ENCODE peak calls at places on chromosomes 5 and 9, in nine cellular contexts. One of them, this sample, is unnamed.

GRCh38 chr9:131397100-131397790 is 3.4 kb downstream of the PRRC2B start:
- DNase-seq in DMS153: no peak
- DNase-seq in HEK293T: no peak
- DNase-seq in ureter: no peak
- DNase-seq in cardiac septum: no peak
- DNase-seq in GM04504: no peak
- DNase-seq in HuH-7.5: no peak
- DNase-seq in EH: peak
- DNase-seq in NCI-H345: no peak
- DNase-seq in this sample: no peak

GRCh38 chr9:38357350-38358114 is 35.0 kb upstream of the ALDH1B1 start:
- DNase-seq in GM04504: no peak
- DNase-seq in cardiac septum: peak
- DNase-seq in HuH-7.5: no peak
- DNase-seq in HEK293T: no peak
- DNase-seq in ureter: no peak
- DNase-seq in EH: no peak
- DNase-seq in NCI-H345: no peak
- DNase-seq in DMS153: no peak
- DNase-seq in this sample: no peak

GRCh38 chr5:143922718-143923117 is 110.8 kb downstream of the HMHB1 start:
- DNase-seq in NCI-H345: no peak
- DNase-seq in GM04504: peak
- DNase-seq in HEK293T: no peak
- DNase-seq in ureter: no peak
- DNase-seq in cardiac septum: no peak
- DNase-seq in HuH-7.5: no peak
- DNase-seq in DMS153: no peak
- DNase-seq in EH: peak
- DNase-seq in this sample: no peak

GRCh38 chr5:13909271-13909670 is 35.2 kb downstream of the DNAH5 start:
- DNase-seq in DMS153: no peak
- DNase-seq in ureter: no peak
- DNase-seq in NCI-H345: no peak
- DNase-seq in HEK293T: no peak
- DNase-seq in GM04504: no peak
- DNase-seq in cardiac septum: no peak
- DNase-seq in HuH-7.5: no peak
- DNase-seq in EH: no peak
- DNase-seq in this sample: no peak

GRCh38 chr5:55151923-55152842 is 7.8 kb upstream of the GPX8 start:
- DNase-seq in HEK293T: no peak
- DNase-seq in NCI-H345: no peak
- DNase-seq in cardiac septum: no peak
- DNase-seq in ureter: no peak
- DNase-seq in DMS153: no peak
- DNase-seq in EH: peak
- DNase-seq in HuH-7.5: no peak
- DNase-seq in GM04504: peak
- DNase-seq in this sample: no peak

GRCh38 chr5:143662020-143662419 is 149.9 kb upstream of the HMHB1 start:
- DNase-seq in ureter: no peak
- DNase-seq in GM04504: no peak
- DNase-seq in DMS153: no peak
- DNase-seq in EH: peak
- DNase-seq in cardiac septum: no peak
- DNase-seq in HuH-7.5: no peak
- DNase-seq in NCI-H345: no peak
- DNase-seq in HEK293T: no peak
- DNase-seq in this sample: no peak

GRCh38 chr9:117521293-117521692 is 106.4 kb upstream of the ASTN2 start:
- DNase-seq in NCI-H345: no peak
- DNase-seq in DMS153: no peak
- DNase-seq in cardiac septum: no peak
- DNase-seq in HuH-7.5: no peak
- DNase-seq in ureter: no peak
- DNase-seq in EH: no peak
- DNase-seq in HEK293T: no peak
- DNase-seq in GM04504: no peak
- DNase-seq in this sample: no peak

GRCh38 chr9:111036068-111036789 is 2.0 kb downstream of the LPAR1 start:
- DNase-seq in EH: peak
- DNase-seq in HEK293T: peak
- DNase-seq in GM04504: peak
- DNase-seq in cardiac septum: peak
- DNase-seq in HuH-7.5: no peak
- DNase-seq in DMS153: no peak
- DNase-seq in NCI-H345: peak
- DNase-seq in ureter: peak
- DNase-seq in this sample: no peak

GRCh38 chr9:8857330-8858249 is 1058.0 kb upstream of the DMAC1 start:
- DNase-seq in HEK293T: peak
- DNase-seq in HuH-7.5: no peak
- DNase-seq in ureter: peak
- DNase-seq in EH: peak
- DNase-seq in GM04504: no peak
- DNase-seq in cardiac septum: no peak
- DNase-seq in DMS153: peak
- DNase-seq in NCI-H345: peak
- DNase-seq in this sample: no peak

GRCh38 chr9:111198936-111199335 is 131.1 kb downstream of the OR2K2 start:
- DNase-seq in ureter: no peak
- DNase-seq in cardiac septum: no peak
- DNase-seq in HEK293T: no peak
- DNase-seq in NCI-H345: no peak
- DNase-seq in DMS153: no peak
- DNase-seq in HuH-7.5: no peak
- DNase-seq in GM04504: no peak
- DNase-seq in EH: peak
- DNase-seq in this sample: no peak

GRCh38 chr9:125522328-125522725 is 184.7 kb downstream of the MAPKAP1 start:
- DNase-seq in ureter: no peak
- DNase-seq in HEK293T: no peak
- DNase-seq in NCI-H345: no peak
- DNase-seq in DMS153: no peak
- DNase-seq in GM04504: peak
- DNase-seq in HuH-7.5: no peak
- DNase-seq in EH: peak
- DNase-seq in cardiac septum: no peak
- DNase-seq in this sample: no peak

GRCh38 chr5:181069767-181070491 is 29.9 kb downstream of the BTNL9 start:
- DNase-seq in GM04504: no peak
- DNase-seq in HuH-7.5: no peak
- DNase-seq in NCI-H345: no peak
- DNase-seq in EH: peak
- DNase-seq in ureter: no peak
- DNase-seq in cardiac septum: no peak
- DNase-seq in DMS153: no peak
- DNase-seq in HEK293T: no peak
- DNase-seq in this sample: no peak

GRCh38 chr5:148931453-148932057 is 105.1 kb downstream of the ADRB2 start:
- DNase-seq in HEK293T: no peak
- DNase-seq in NCI-H345: no peak
- DNase-seq in HuH-7.5: no peak
- DNase-seq in cardiac septum: no peak
- DNase-seq in DMS153: no peak
- DNase-seq in EH: no peak
- DNase-seq in ureter: no peak
- DNase-seq in GM04504: no peak
- DNase-seq in this sample: no peak